ENCODE peak calls at places on chromosomes 3 and 15, in five cellular contexts. S, Q, U, Z and I are unnamed samples.

GRCh38 chr15:48109856-48110531 is 10.8 kb upstream of the SLC24A5 start:
- DNase-seq in S (no peak), Q (no peak), U (no peak), Z (no peak), I (no peak)

GRCh38 chr15:94412979-94413741 is 181.8 kb downstream of the MCTP2 start:
- DNase-seq in S (no peak), Q (no peak), U (no peak), Z (peak), I (no peak)

GRCh38 chr3:119352235-119352634 is 58.1 kb downstream of the ARHGAP31 start:
- DNase-seq in S (no peak), Q (no peak), U (peak), Z (no peak), I (peak)

GRCh38 chr3:190182418-190183043 is 61.8 kb upstream of the P3H2 start:
- DNase-seq in S (no peak), Q (no peak), U (no peak), Z (no peak), I (no peak)

GRCh38 chr3:177563381-177563780 is 366.1 kb upstream of the TBL1XR1 start:
- DNase-seq in S (no peak), Q (no peak), U (no peak), Z (no peak), I (no peak)

GRCh38 chr3:58175429-58176184 is 35.2 kb downstream of the DNASE1L3 start:
- DNase-seq in S (no peak), Q (no peak), U (no peak), Z (peak), I (no peak)

GRCh38 chr3:17420668-17421067 is 321.8 kb downstream of the TBC1D5 start:
- DNase-seq in S (no peak), Q (no peak), U (no peak), Z (no peak), I (no peak)

GRCh38 chr3:66822059-66823009 is 175.8 kb upstream of the KBTBD8 start:
- DNase-seq in S (peak), Q (peak), U (peak), Z (peak), I (peak)

GRCh38 chr3:119810018-119810435 is 28.1 kb downstream of the NR1I2 start:
- DNase-seq in S (no peak), Q (peak), U (peak), Z (peak), I (peak)

GRCh38 chr3:66953934-66954333 is 44.2 kb upstream of the KBTBD8 start:
- DNase-seq in S (no peak), Q (no peak), U (no peak), Z (no peak), I (no peak)